ENCODE peak calls at places on chromosomes 7 and 10, in seven cellular contexts. O is stimulated activated CD8-positive, alpha-beta memory T cell treated with anti-CD3 and anti-CD28 coated beads, Interleukin-4, amount 100 ng/mL, for 1 hour; M is amniotic epithelial cell; D is Kasumi-1; W is H4; R is effector memory CD8-positive, alpha-beta T cell; L is stomach. H is an unnamed sample.

GRCh38 chr10:68871731-68872342 is 29.3 kb upstream of the DDX50 start:
- DNase-seq in W (peak), O (no peak), D (no peak), M (peak), R (no peak), L (no peak), H (no peak)

GRCh38 chr7:32218741-32219283 is 148.6 kb upstream of the PDE1C start:
- DNase-seq in M (no peak), L (no peak), W (no peak), R (no peak), O (no peak), D (no peak), H (no peak)

GRCh38 chr7:135976312-135977019 is 693 bp downstream of the MTPN start:
- DNase-seq in O (no peak), M (no peak), R (peak), W (no peak), D (peak), L (no peak), H (no peak)

GRCh38 chr7:79317728-79318127 is 135.7 kb downstream of the MAGI2 start:
- DNase-seq in D (no peak), M (peak), O (no peak), W (peak), R (no peak), L (no peak), H (no peak)

GRCh38 chr10:93115661-93116383 is 42.1 kb downstream of the CYP26A1 start:
- DNase-seq in D (peak), R (peak), L (peak), W (peak), M (peak), O (peak), H (peak)

GRCh38 chr10:97333351-97333600 is 1.3 kb downstream of the FRAT2 start:
- DNase-seq in R (no peak), D (peak), L (no peak), O (no peak), W (peak), M (peak), H (no peak)

GRCh38 chr7:20535541-20535940 is 79.9 kb upstream of the ABCB5 start:
- DNase-seq in O (no peak), W (no peak), D (no peak), M (no peak), L (no peak), R (no peak), H (no peak)

GRCh38 chr10:63761243-63761642 is 240.0 kb downstream of the REEP3 start:
- DNase-seq in O (no peak), R (no peak), M (no peak), W (peak), D (no peak), L (no peak), H (no peak)

GRCh38 chr7:144437370-144438191 is 34.1 kb upstream of the NOBOX start:
- DNase-seq in W (peak), D (peak), R (peak), O (peak), M (peak), L (peak), H (no peak)

GRCh38 chr7:18290865-18291264 is 204.7 kb upstream of the HDAC9 start:
- DNase-seq in D (no peak), L (no peak), M (peak), W (no peak), O (no peak), R (no peak), H (no peak)

GRCh38 chr10:131187886-131188285 is 123.6 kb downstream of the TCERG1L start:
- DNase-seq in O (no peak), R (no peak), L (no peak), W (no peak), M (no peak), D (no peak), H (no peak)

GRCh38 chr7:158740657-158741293 is 36.2 kb upstream of the NCAPG2 start:
- DNase-seq in O (no peak), W (peak), D (no peak), L (no peak), R (no peak), M (peak), H (no peak)

GRCh38 chr7:5396542-5396941 is 27.1 kb downstream of the TNRC18 start:
- DNase-seq in L (peak), M (peak), O (peak), W (peak), R (peak), D (peak), H (no peak)